ENCODE peak calls at places on chromosomes 11 and 22, in four cellular contexts. D, G, H and L are unnamed samples.

GRCh38 chr11:120131941-120132644 is 5.8 kb downstream of the TRIM29 start:
- DNase-seq in D (no peak), G (peak), H (no peak), L (no peak)

GRCh38 chr11:127058524-127058923 is 58.0 kb upstream of the KIRREL3 start:
- DNase-seq in D (no peak), G (no peak), H (no peak), L (no peak)

GRCh38 chr11:46001427-46002049 is 79.1 kb downstream of the LARGE2 start:
- DNase-seq in D (no peak), G (no peak), H (no peak), L (peak)

GRCh38 chr11:73137262-73137941 is 4.7 kb downstream of the FCHSD2 start:
- DNase-seq in D (no peak), G (no peak), H (no peak), L (no peak)

GRCh38 chr11:71519546-71519945 is 7.5 kb upstream of the KRTAP5-7 start:
- DNase-seq in D (no peak), G (no peak), H (no peak), L (no peak)

GRCh38 chr11:2930705-2931415 is 1.6 kb upstream of the PHLDA2 start:
- DNase-seq in D (no peak), G (peak), H (no peak), L (peak)

GRCh38 chr11:44559207-44559943 is 6.1 kb upstream of the CD82 start:
- DNase-seq in D (no peak), G (peak), H (peak), L (peak)

GRCh38 chr11:116379185-116379828 is 393.5 kb downstream of the BUD13 start:
- DNase-seq in D (no peak), G (no peak), H (peak), L (peak)

GRCh38 chr11:69958308-69958707 is 119.8 kb upstream of the ANO1 start:
- DNase-seq in D (no peak), G (no peak), H (no peak), L (no peak)

GRCh38 chr11:57648791-57649735 is 649 bp downstream of the YPEL4 start:
- DNase-seq in D (no peak), G (no peak), H (peak), L (no peak)

GRCh38 chr11:18312663-18313420 is 9.1 kb downstream of the HPS5 start:
- DNase-seq in D (no peak), G (no peak), H (no peak), L (no peak)

GRCh38 chr22:19973551-19974183 is 32.0 kb upstream of the TXNRD2 start:
- DNase-seq in D (no peak), G (no peak), H (no peak), L (no peak)

GRCh38 chr22:48338793-48339705 is 1488.6 kb downstream of the BRD1 start:
- DNase-seq in D (no peak), G (peak), H (no peak), L (no peak)

GRCh38 chr22:38081941-38082828 is 1.8 kb downstream of the SLC16A8 start:
- DNase-seq in D (no peak), G (no peak), H (no peak), L (no peak)

GRCh38 chr11:26322335-26323067 is 9.4 kb upstream of the ANO3 start:
- DNase-seq in D (no peak), G (no peak), H (no peak), L (no peak)

GRCh38 chr22:19962246-19962908 is 20.8 kb upstream of the TXNRD2 start:
- DNase-seq in D (no peak), G (peak), H (peak), L (peak)

GRCh38 chr11:120020981-120021380 is 116.9 kb downstream of the TRIM29 start:
- DNase-seq in D (no peak), G (no peak), H (no peak), L (no peak)

GRCh38 chr11:76621466-76621865 is 49.1 kb downstream of the LRRC32 start:
- DNase-seq in D (no peak), G (peak), H (no peak), L (no peak)

GRCh38 chr11:68680541-68681231 is 3.7 kb upstream of the GAL start:
- DNase-seq in D (no peak), G (no peak), H (no peak), L (no peak)

GRCh38 chr22:49087716-49088660 is 739.7 kb downstream of the BRD1 start:
- DNase-seq in D (no peak), G (peak), H (no peak), L (no peak)

GRCh38 chr11:35276396-35276795 is 137.4 kb downstream of the CD44 start:
- DNase-seq in D (no peak), G (no peak), H (no peak), L (no peak)

GRCh38 chr22:19166421-19166820 is 12.1 kb downstream of the SLC25A1 start:
- DNase-seq in D (no peak), G (no peak), H (no peak), L (no peak)

GRCh38 chr11:17387280-17387679 is 1.2 kb downstream of the KCNJ11 start:
- DNase-seq in D (no peak), G (peak), H (no peak), L (no peak)

GRCh38 chr11:55895216-55895615 is 12.1 kb downstream of the TRIM51 start:
- DNase-seq in D (no peak), G (no peak), H (no peak), L (no peak)

GRCh38 chr22:39524089-39524752 is 3.9 kb downstream of the ATF4 start:
- DNase-seq in D (no peak), G (no peak), H (no peak), L (no peak)

GRCh38 chr22:41998361-41999261 is at the start of gene WBP2NL:
- DNase-seq in D (peak), G (peak), H (no peak), L (no peak)

GRCh38 chr11:11436715-11437313 is 83.8 kb upstream of the CSNK2A3 start:
- DNase-seq in D (no peak), G (no peak), H (no peak), L (no peak)

GRCh38 chr22:42294034-42294985 is 23.9 kb upstream of the TCF20 start:
- DNase-seq in D (no peak), G (no peak), H (peak), L (peak)